ENCODE peak calls at places on chromosomes 5 and 9, in four cellular contexts. P is GM12878, R is HepG2, W is K562. O is an unnamed sample. For H4K20me1, the result is how much of the 10 kb centered on the place peaks cover.

GRCh38 chr5:137195483-137195882 is 303.6 kb downstream of the SPOCK1 start:
- DNase-seq in W (no peak), P (no peak), R (no peak), O (no peak)

GRCh38 chr9:117718701-117719100 is 14.5 kb downstream of the TLR4 start:
- DNase-seq in R (no peak), W (no peak), P (no peak), O (no peak)

GRCh38 chr9:20356392-20357206 is 265.7 kb downstream of the MLLT3 start:
- DNase-seq in P (peak), W (no peak), R (peak), O (peak)

GRCh38 chr9:107755267-107755666 is 265.7 kb upstream of the KLF4 start:
- DNase-seq in W (no peak), R (no peak), P (no peak), O (peak)

GRCh38 chr5:67205981-67206380 is 9.4 kb upstream of the CD180 start:
- DNase-seq in W (no peak), R (no peak), P (no peak), O (no peak)

GRCh38 chr9:115694014-115694413 is 459.6 kb upstream of the PAPPA start:
- DNase-seq in P (no peak), R (peak), W (no peak), O (no peak)

GRCh38 chr9:125409637-125410521 is 148.3 kb downstream of the GAPVD1 start:
- DNase-seq in W (peak), P (no peak), R (peak), O (no peak)

GRCh38 chr5:138732933-138733332 is 20.3 kb upstream of the CTNNA1 start:
- DNase-seq in W (no peak), P (no peak), R (no peak), O (no peak)

GRCh38 chr9:128684325-128685021 is 4.5 kb upstream of the SET start:
- DNase-seq in W (peak), P (peak), R (peak), O (peak)

GRCh38 chr9:136723362-136723976 is 11.1 kb downstream of the DIPK1B start:
- DNase-seq in W (no peak), R (no peak), P (no peak), O (no peak)

GRCh38 chr9:18238752-18239151 is 235.2 kb upstream of the ADAMTSL1 start:
- DNase-seq in R (no peak), P (no peak), W (no peak), O (peak)

GRCh38 chr9:133666845-133667244 is 30.7 kb downstream of the DBH start:
- DNase-seq in P (no peak), R (no peak), W (no peak), O (no peak)

GRCh38 chr5:170164921-170165320 is 59.2 kb downstream of the FOXI1 start:
- DNase-seq in W (no peak), R (no peak), P (no peak), O (no peak)

GRCh38 chr5:14743601-14744295 is 79.2 kb downstream of the OTULIN start:
- DNase-seq in P (no peak), W (no peak), R (no peak), O (peak)

GRCh38 chr9:128629136-128629535 is 27.5 kb downstream of the DYNC2I2 start:
- DNase-seq in R (no peak), W (no peak), P (no peak), O (no peak)

GRCh38 chr5:135623186-135623715 is 44.5 kb upstream of the CXCL14 start:
- DNase-seq in P (no peak), W (no peak), R (no peak), O (no peak)

GRCh38 chr5:135626636-135627035 is 47.8 kb upstream of the CXCL14 start:
- DNase-seq in R (no peak), P (no peak), W (no peak), O (no peak)

GRCh38 chr5:135625061-135625460 is 46.3 kb upstream of the CXCL14 start:
- DNase-seq in R (no peak), P (no peak), W (no peak), O (no peak)

GRCh38 chr5:135625961-135626360 is 47.2 kb upstream of the CXCL14 start:
- DNase-seq in P (no peak), R (no peak), W (no peak), O (no peak)

GRCh38 chr5:135625486-135625885 is 46.7 kb upstream of the CXCL14 start:
- DNase-seq in W (no peak), P (no peak), R (no peak), O (no peak)
- TF ChIP-seq MYC in W (no peak), P (no peak), R (no peak), O (no peak)

GRCh38 chr9:124278054-124278540 is 20.3 kb downstream of the NEK6 start:
- DNase-seq in R (no peak), P (no peak), W (peak), O (no peak)
- H4K20me1 ChIP-seq in R (under half), P (under half), W (under half), O (under half)

DNA sequence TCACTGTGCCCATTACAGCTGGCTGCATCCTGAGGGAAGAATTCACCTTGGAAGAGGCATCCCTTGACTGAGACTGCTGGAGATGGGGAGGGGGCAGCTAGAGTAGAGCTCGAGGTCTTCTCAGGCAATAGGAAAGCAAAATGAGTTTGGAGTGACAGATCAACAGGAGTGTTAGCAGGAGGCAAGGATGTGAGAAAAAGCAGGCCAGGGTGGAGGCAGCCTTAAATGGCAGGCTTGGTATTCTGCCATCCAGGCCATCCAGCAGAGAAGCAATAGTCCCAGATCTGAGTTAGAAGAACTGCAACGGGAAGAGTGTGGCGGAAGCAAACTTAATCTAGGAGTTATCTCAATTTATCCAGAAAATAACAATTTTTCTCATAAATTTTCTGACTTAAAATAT is 6.1 kb downstream of the ADAMTS12 start:
- DNase-seq in R (no peak), P (no peak), W (no peak), O (no peak)
- TF ChIP-seq MYC in R (no peak), P (no peak), W (no peak), O (no peak)

GRCh38 chr9:79629721-79630120 is 58.0 kb downstream of the TLE4 start:
- DNase-seq in W (no peak), P (no peak), R (no peak), O (no peak)
- H4K20me1 ChIP-seq in W (under half), P (under half), R (under half), O (under half)

DNA sequence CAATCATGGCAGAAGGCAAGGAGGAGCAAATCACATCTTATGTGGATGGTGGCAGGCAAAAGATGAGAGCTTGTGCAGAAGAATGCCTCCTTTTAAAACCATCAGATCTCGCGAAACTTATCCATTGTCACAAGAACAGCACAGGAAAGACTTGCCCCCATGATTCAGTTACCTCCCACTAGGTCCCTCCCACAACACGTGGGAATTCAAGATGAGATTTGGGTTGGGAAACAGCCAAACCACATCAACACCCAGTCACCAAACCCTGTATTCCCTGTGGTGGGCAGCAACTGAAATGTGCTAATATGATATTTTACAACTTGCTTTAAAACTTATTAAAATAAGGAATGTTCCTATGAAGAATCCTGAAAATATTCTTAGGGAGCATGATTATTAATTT is 54.2 kb downstream of the RASGRF2 start:
- DNase-seq in R (no peak), P (no peak), W (no peak), O (no peak)
- TF ChIP-seq MYC in R (no peak), P (no peak), W (no peak), O (no peak)

GRCh38 chr5:142316051-142316450 is 8.8 kb downstream of the SPRY4 start:
- DNase-seq in W (no peak), P (no peak), R (no peak), O (peak)
- H4K20me1 ChIP-seq in W (under half), P (under half), R (half or more), O (under half)

DNA sequence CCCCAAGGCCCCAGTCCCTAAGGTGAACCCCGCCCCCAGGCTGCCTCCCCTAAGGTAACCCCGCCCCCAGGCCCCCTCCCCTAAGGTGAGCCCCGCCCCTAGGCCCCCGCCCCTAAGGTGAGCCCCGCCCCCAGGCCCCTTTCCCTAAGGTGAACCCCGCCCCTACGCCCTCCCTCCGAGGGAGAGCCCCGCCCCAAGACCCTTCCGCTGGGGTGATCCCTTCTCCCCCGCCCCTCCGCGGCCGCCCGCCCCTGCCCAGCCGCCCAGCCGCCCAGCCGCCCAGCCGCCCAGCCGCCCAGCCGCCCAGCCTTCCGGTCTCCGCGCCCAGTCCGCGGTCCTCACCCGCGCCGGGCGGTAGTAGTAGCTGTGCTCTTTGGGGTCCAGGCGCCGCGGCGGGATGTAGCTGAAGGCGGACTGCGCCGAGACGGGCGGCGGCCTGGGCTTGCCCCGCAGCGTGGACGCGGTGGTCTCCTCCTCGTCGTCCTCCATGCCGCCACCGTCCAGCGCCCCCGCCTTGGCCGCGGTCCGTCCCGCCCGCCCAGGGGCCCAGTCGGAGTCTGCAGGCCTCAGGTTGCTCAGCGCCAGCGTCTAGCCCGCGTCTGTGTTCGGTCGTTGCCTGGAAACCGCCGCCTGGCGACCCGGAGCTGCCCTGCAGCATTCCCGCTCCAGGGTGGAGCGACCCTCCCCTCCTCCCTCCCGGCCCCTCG is at the start of gene CFAP90:
- DNase-seq in W (no peak), P (no peak), R (peak), O (peak)
- TF ChIP-seq MYC in W (no peak), P (no peak), R (no peak), O (no peak)

GRCh38 chr5:177232761-177233160 is 70.8 kb downstream of the RAB24 start:
- DNase-seq in P (no peak), R (no peak), W (no peak), O (no peak)
- H4K20me1 ChIP-seq in P (under half), R (under half), W (under half), O (under half)

DNA sequence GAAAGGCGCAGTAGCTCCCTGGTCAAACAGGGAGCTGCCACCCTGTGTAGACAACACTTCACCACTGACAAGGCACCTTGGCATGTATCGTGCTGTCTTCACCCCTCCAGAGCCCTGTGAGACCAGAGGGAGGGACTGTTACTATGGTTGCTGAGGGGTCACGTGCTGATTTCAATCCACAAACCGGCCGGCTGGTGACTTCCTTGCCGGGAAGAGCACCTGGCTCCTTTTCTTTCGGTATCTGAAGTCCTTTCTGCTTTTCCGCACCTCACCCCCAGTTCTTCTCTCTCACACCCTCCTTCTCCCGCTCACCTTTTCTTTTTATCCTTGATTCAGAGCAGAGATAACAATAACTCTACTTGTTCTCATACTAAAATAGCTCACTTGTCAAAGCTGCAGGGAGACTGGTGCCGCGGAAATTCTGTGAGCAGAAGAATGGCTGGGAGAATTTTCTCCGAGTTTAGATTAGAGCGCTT is 327.2 kb downstream of the ZSWIM6 start:
- DNase-seq in P (no peak), W (no peak), R (no peak), O (no peak)
- TF ChIP-seq MYC in P (no peak), W (no peak), R (no peak), O (no peak)